ENCODE peak calls at places on chromosomes 3 and 15, in ten cellular contexts. One of them, this sample, is unnamed.

GRCh38 chr3:124512881-124513609 is 217.2 kb upstream of the UMPS start:
- DNase-seq in NCI-H510A treated with DMSO at 0.1 percent for 48 hours: no peak
- DNase-seq in bronchial epithelial cell: no peak
- DNase-seq in RPMI8226: no peak
- DNase-seq in GM12865: no peak
- DNase-seq in cardiac septum: no peak
- DNase-seq in HTR-8/SVneo: no peak
- DNase-seq in activated CD4-positive, alpha-beta T cell treated with anti-CD3 and anti-CD28 coated beads for 24 hours: no peak
- DNase-seq in substantia nigra: no peak
- DNase-seq in RWPE1: no peak
- DNase-seq in this sample: no peak

GRCh38 chr15:40110866-40111550 is 2.3 kb upstream of the BMF start:
- DNase-seq in substantia nigra: no peak
- DNase-seq in RWPE1: no peak
- DNase-seq in bronchial epithelial cell: no peak
- DNase-seq in GM12865: no peak
- DNase-seq in HTR-8/SVneo: no peak
- DNase-seq in cardiac septum: no peak
- DNase-seq in NCI-H510A treated with DMSO at 0.1 percent for 48 hours: no peak
- DNase-seq in RPMI8226: no peak
- DNase-seq in activated CD4-positive, alpha-beta T cell treated with anti-CD3 and anti-CD28 coated beads for 24 hours: no peak
- DNase-seq in this sample: no peak

GRCh38 chr15:70636540-70637165 is 126.7 kb downstream of the UACA start:
- DNase-seq in activated CD4-positive, alpha-beta T cell treated with anti-CD3 and anti-CD28 coated beads for 24 hours: no peak
- DNase-seq in NCI-H510A treated with DMSO at 0.1 percent for 48 hours: no peak
- DNase-seq in HTR-8/SVneo: peak; percentile 51
- DNase-seq in bronchial epithelial cell: no peak
- DNase-seq in RPMI8226: no peak
- DNase-seq in cardiac septum: no peak
- DNase-seq in RWPE1: no peak
- DNase-seq in substantia nigra: peak; percentile 6
- DNase-seq in GM12865: no peak
- DNase-seq in this sample: no peak

GRCh38 chr15:83848315-83849050 is 194.6 kb downstream of the ADAMTSL3 start:
- DNase-seq in RPMI8226: no peak
- DNase-seq in RWPE1: peak; percentile 74
- DNase-seq in HTR-8/SVneo: peak; percentile 48
- DNase-seq in GM12865: no peak
- DNase-seq in activated CD4-positive, alpha-beta T cell treated with anti-CD3 and anti-CD28 coated beads for 24 hours: no peak
- DNase-seq in substantia nigra: no peak
- DNase-seq in NCI-H510A treated with DMSO at 0.1 percent for 48 hours: no peak
- DNase-seq in bronchial epithelial cell: peak; percentile 97
- DNase-seq in cardiac septum: no peak
- DNase-seq in this sample: no peak

GRCh38 chr3:182078314-182078713 is 366.6 kb downstream of the SOX2 start:
- DNase-seq in cardiac septum: no peak
- DNase-seq in substantia nigra: no peak
- DNase-seq in RWPE1: no peak
- DNase-seq in NCI-H510A treated with DMSO at 0.1 percent for 48 hours: no peak
- DNase-seq in bronchial epithelial cell: no peak
- DNase-seq in RPMI8226: no peak
- DNase-seq in HTR-8/SVneo: no peak
- DNase-seq in activated CD4-positive, alpha-beta T cell treated with anti-CD3 and anti-CD28 coated beads for 24 hours: no peak
- DNase-seq in GM12865: no peak
- DNase-seq in this sample: no peak

GRCh38 chr3:46449755-46450552 is 14.8 kb downstream of the LTF start:
- DNase-seq in GM12865: peak; percentile 10
- DNase-seq in NCI-H510A treated with DMSO at 0.1 percent for 48 hours: no peak
- DNase-seq in cardiac septum: no peak
- DNase-seq in RPMI8226: no peak
- DNase-seq in HTR-8/SVneo: no peak
- DNase-seq in bronchial epithelial cell: peak; percentile 15
- DNase-seq in activated CD4-positive, alpha-beta T cell treated with anti-CD3 and anti-CD28 coated beads for 24 hours: no peak
- DNase-seq in RWPE1: peak; percentile 10
- DNase-seq in substantia nigra: no peak
- DNase-seq in this sample: no peak

GRCh38 chr3:124333931-124334640 is 342.2 kb upstream of the ROPN1 start:
- DNase-seq in RPMI8226: no peak
- DNase-seq in RWPE1: no peak
- DNase-seq in cardiac septum: no peak
- DNase-seq in substantia nigra: no peak
- DNase-seq in activated CD4-positive, alpha-beta T cell treated with anti-CD3 and anti-CD28 coated beads for 24 hours: no peak
- DNase-seq in NCI-H510A treated with DMSO at 0.1 percent for 48 hours: no peak
- DNase-seq in bronchial epithelial cell: no peak
- DNase-seq in HTR-8/SVneo: no peak
- DNase-seq in GM12865: no peak
- DNase-seq in this sample: no peak

GRCh38 chr3:131730581-131730980 is 227.8 kb upstream of the MRPL3 start:
- DNase-seq in substantia nigra: no peak
- DNase-seq in activated CD4-positive, alpha-beta T cell treated with anti-CD3 and anti-CD28 coated beads for 24 hours: no peak
- DNase-seq in bronchial epithelial cell: no peak
- DNase-seq in RPMI8226: no peak
- DNase-seq in NCI-H510A treated with DMSO at 0.1 percent for 48 hours: no peak
- DNase-seq in RWPE1: no peak
- DNase-seq in HTR-8/SVneo: no peak
- DNase-seq in GM12865: no peak
- DNase-seq in cardiac septum: no peak
- DNase-seq in this sample: no peak

GRCh38 chr15:69475769-69476358 is 23.2 kb downstream of the RPLP1 start:
- DNase-seq in RPMI8226: peak; percentile 82
- DNase-seq in activated CD4-positive, alpha-beta T cell treated with anti-CD3 and anti-CD28 coated beads for 24 hours: peak; percentile 70
- DNase-seq in HTR-8/SVneo: peak; percentile 89
- DNase-seq in GM12865: peak; percentile 65
- DNase-seq in cardiac septum: peak; percentile 89
- DNase-seq in substantia nigra: peak; percentile 70
- DNase-seq in NCI-H510A treated with DMSO at 0.1 percent for 48 hours: peak; percentile 71
- DNase-seq in RWPE1: peak; percentile 90
- DNase-seq in bronchial epithelial cell: peak; percentile 61
- DNase-seq in this sample: peak; percentile 78

GRCh38 chr15:63291507-63291906 is 14.1 kb downstream of the APH1B start:
- DNase-seq in activated CD4-positive, alpha-beta T cell treated with anti-CD3 and anti-CD28 coated beads for 24 hours: no peak
- DNase-seq in NCI-H510A treated with DMSO at 0.1 percent for 48 hours: no peak
- DNase-seq in RWPE1: no peak
- DNase-seq in substantia nigra: no peak
- DNase-seq in GM12865: no peak
- DNase-seq in cardiac septum: no peak
- DNase-seq in RPMI8226: no peak
- DNase-seq in bronchial epithelial cell: peak; percentile 39
- DNase-seq in HTR-8/SVneo: no peak
- DNase-seq in this sample: no peak

GRCh38 chr15:54150255-54150654 is 172.0 kb downstream of the UNC13C start:
- DNase-seq in HTR-8/SVneo: no peak
- DNase-seq in RWPE1: no peak
- DNase-seq in bronchial epithelial cell: peak; percentile 72
- DNase-seq in NCI-H510A treated with DMSO at 0.1 percent for 48 hours: no peak
- DNase-seq in RPMI8226: peak; percentile 84
- DNase-seq in cardiac septum: no peak
- DNase-seq in substantia nigra: no peak
- DNase-seq in GM12865: peak; percentile 81
- DNase-seq in activated CD4-positive, alpha-beta T cell treated with anti-CD3 and anti-CD28 coated beads for 24 hours: no peak
- DNase-seq in this sample: no peak

GRCh38 chr3:46215810-46216414 is 7.8 kb upstream of the CCR1 start:
- DNase-seq in NCI-H510A treated with DMSO at 0.1 percent for 48 hours: no peak
- DNase-seq in RPMI8226: no peak
- DNase-seq in HTR-8/SVneo: peak; percentile 6
- DNase-seq in substantia nigra: no peak
- DNase-seq in bronchial epithelial cell: peak; percentile 71
- DNase-seq in activated CD4-positive, alpha-beta T cell treated with anti-CD3 and anti-CD28 coated beads for 24 hours: no peak
- DNase-seq in RWPE1: no peak
- DNase-seq in cardiac septum: no peak
- DNase-seq in GM12865: no peak
- DNase-seq in this sample: no peak

GRCh38 chr3:187661267-187661666 is 8.9 kb downstream of the SST start:
- DNase-seq in bronchial epithelial cell: peak; percentile 60
- DNase-seq in substantia nigra: no peak
- DNase-seq in NCI-H510A treated with DMSO at 0.1 percent for 48 hours: no peak
- DNase-seq in activated CD4-positive, alpha-beta T cell treated with anti-CD3 and anti-CD28 coated beads for 24 hours: no peak
- DNase-seq in cardiac septum: no peak
- DNase-seq in RWPE1: peak; percentile 30
- DNase-seq in GM12865: no peak
- DNase-seq in RPMI8226: no peak
- DNase-seq in HTR-8/SVneo: no peak
- DNase-seq in this sample: no peak

GRCh38 chr3:173912126-173912525 is 514.6 kb downstream of the NLGN1 start:
- DNase-seq in bronchial epithelial cell: no peak
- DNase-seq in NCI-H510A treated with DMSO at 0.1 percent for 48 hours: no peak
- DNase-seq in HTR-8/SVneo: no peak
- DNase-seq in RPMI8226: no peak
- DNase-seq in substantia nigra: no peak
- DNase-seq in activated CD4-positive, alpha-beta T cell treated with anti-CD3 and anti-CD28 coated beads for 24 hours: no peak
- DNase-seq in GM12865: no peak
- DNase-seq in cardiac septum: no peak
- DNase-seq in RWPE1: no peak
- DNase-seq in this sample: no peak

GRCh38 chr15:63135804-63136203 is 14.1 kb downstream of the LACTB start:
- DNase-seq in RPMI8226: no peak
- DNase-seq in HTR-8/SVneo: no peak
- DNase-seq in cardiac septum: no peak
- DNase-seq in substantia nigra: no peak
- DNase-seq in GM12865: no peak
- DNase-seq in activated CD4-positive, alpha-beta T cell treated with anti-CD3 and anti-CD28 coated beads for 24 hours: no peak
- DNase-seq in bronchial epithelial cell: peak; percentile 94
- DNase-seq in NCI-H510A treated with DMSO at 0.1 percent for 48 hours: no peak
- DNase-seq in RWPE1: peak; percentile 64
- DNase-seq in this sample: no peak

GRCh38 chr3:118550122-118550521 is 484.5 kb downstream of the IGSF11 start:
- DNase-seq in bronchial epithelial cell: no peak
- DNase-seq in cardiac septum: no peak
- DNase-seq in activated CD4-positive, alpha-beta T cell treated with anti-CD3 and anti-CD28 coated beads for 24 hours: no peak
- DNase-seq in substantia nigra: no peak
- DNase-seq in RPMI8226: no peak
- DNase-seq in RWPE1: no peak
- DNase-seq in NCI-H510A treated with DMSO at 0.1 percent for 48 hours: no peak
- DNase-seq in HTR-8/SVneo: no peak
- DNase-seq in GM12865: no peak
- DNase-seq in this sample: no peak

This sample was measured in frontal cortex.